ENCODE peak calls at places on chromosomes 5 and 9, in five cellular contexts. J is activated T-cell treated with anti-CD3 and anti-CD28 coated beads for 24 hours, S is HT1080, N is T-cell, C is H54. X is an unnamed sample.

GRCh38 chr9:29799227-29799626 is 2225.9 kb upstream of the C9orf72 start:
- DNase-seq in J (no peak), S (no peak), N (no peak), C (no peak), X (no peak)

GRCh38 chr5:109750407-109750806 is 60.7 kb downstream of the MAN2A1 start:
- DNase-seq in J (no peak), S (no peak), N (no peak), C (no peak), X (no peak)

GRCh38 chr9:128026255-128027165 is 40.6 kb downstream of the NAIF1 start:
- DNase-seq in J (peak), S (no peak), N (peak), C (no peak), X (peak)

GRCh38 chr5:173324115-173325001 is 3.9 kb downstream of the STC2 start:
- DNase-seq in J (no peak), S (no peak), N (no peak), C (no peak), X (no peak)

GRCh38 chr9:88742483-88742882 is 207.5 kb downstream of the NXNL2 start:
- DNase-seq in J (no peak), S (no peak), N (no peak), C (no peak), X (no peak)

GRCh38 chr9:90099262-90099982 is 494.6 kb downstream of the GADD45G start:
- DNase-seq in J (no peak), S (no peak), N (no peak), C (no peak), X (peak)

GRCh38 chr9:89740722-89741121 is 135.9 kb downstream of the GADD45G start:
- DNase-seq in J (no peak), S (no peak), N (no peak), C (no peak), X (no peak)

GRCh38 chr9:124395826-124396225 is 19.4 kb downstream of the PSMB7 start:
- DNase-seq in J (no peak), S (no peak), N (no peak), C (no peak), X (no peak)

GRCh38 chr5:172864747-172865146 is 30.7 kb downstream of the ERGIC1 start:
- DNase-seq in J (no peak), S (no peak), N (no peak), C (no peak), X (no peak)

GRCh38 chr5:36090033-36090432 is 23.4 kb upstream of the UGT3A2 start:
- DNase-seq in J (no peak), S (peak), N (no peak), C (no peak), X (no peak)

GRCh38 chr5:128538249-128539037 is 398 bp upstream of the FBN2 start:
- DNase-seq in J (no peak), S (peak), N (no peak), C (no peak), X (peak)

GRCh38 chr9:109010676-109011655 is 2.3 kb downstream of the CTNNAL1 start:
- DNase-seq in J (peak), S (peak), N (no peak), C (no peak), X (no peak)

GRCh38 chr9:130498298-130498917 is 53.6 kb downstream of the ASS1 start:
- DNase-seq in J (no peak), S (no peak), N (no peak), C (no peak), X (no peak)

GRCh38 chr5:108788142-108788541 is 40.4 kb downstream of the FER start:
- DNase-seq in J (no peak), S (no peak), N (no peak), C (no peak), X (no peak)

GRCh38 chr5:17305964-17306725 is 88.7 kb downstream of the BASP1 start:
- DNase-seq in J (no peak), S (no peak), N (no peak), C (peak), X (no peak)

GRCh38 chr5:11046160-11046559 is 285.1 kb upstream of the DAP start:
- DNase-seq in J (no peak), S (peak), N (no peak), C (no peak), X (no peak)

GRCh38 chr5:92998456-92998855 is 582.6 kb downstream of the NR2F1-AS1 start:
- DNase-seq in J (no peak), S (no peak), N (no peak), C (no peak), X (no peak)

GRCh38 chr5:138789771-138790242 is 36.6 kb downstream of the CTNNA1 start:
- DNase-seq in J (no peak), S (peak), N (no peak), C (peak), X (no peak)

GRCh38 chr5:83162598-83162997 is 85.3 kb downstream of the XRCC4 start:
- DNase-seq in J (no peak), S (no peak), N (no peak), C (no peak), X (no peak)

GRCh38 chr5:143311955-143312354 is 91.5 kb downstream of the NR3C1 start:
- DNase-seq in J (no peak), S (no peak), N (no peak), C (no peak), X (no peak)

GRCh38 chr9:91138760-91139159 is 223.0 kb downstream of the AUH start:
- DNase-seq in J (no peak), S (peak), N (no peak), C (no peak), X (no peak)

GRCh38 chr9:15389173-15389572 is 33.5 kb upstream of the SNAPC3 start:
- DNase-seq in J (no peak), S (no peak), N (no peak), C (no peak), X (no peak)

GRCh38 chr9:109447329-109448076 is 50.6 kb downstream of the PTPN3 start:
- DNase-seq in J (no peak), S (peak), N (no peak), C (no peak), X (no peak)

GRCh38 chr5:142827934-142828576 is 57.9 kb downstream of the ARHGAP26 start:
- DNase-seq in J (no peak), S (peak), N (no peak), C (no peak), X (no peak)

GRCh38 chr5:36156124-36156601 is 4.3 kb downstream of the SKP2 start:
- DNase-seq in J (no peak), S (no peak), N (no peak), C (no peak), X (no peak)

GRCh38 chr5:10120934-10121333 is 128.8 kb downstream of the ATPSCKMT start:
- DNase-seq in J (no peak), S (no peak), N (no peak), C (no peak), X (no peak)

GRCh38 chr5:86461169-86461956 is 156.4 kb upstream of the COX7C start:
- DNase-seq in J (no peak), S (peak), N (no peak), C (no peak), X (no peak)

GRCh38 chr5:98679963-98680362 is 93.5 kb upstream of the RGMB start:
- DNase-seq in J (no peak), S (peak), N (no peak), C (no peak), X (no peak)